ENCODE peak calls at places on chromosomes 1 and 21, in nine cellular contexts. O is activated CD8-positive, alpha-beta memory T cell treated with anti-CD3 and anti-CD28 coated beads for 1 hour; Z is CD8-positive, alpha-beta T cell; B is HCT116; L is NCI-H1436; A is stimulated activated CD4-positive, alpha-beta T cell treated with anti-CD3 and anti-CD28 coated beads, Interleukin-12 subunit alpha, Interleukin-12 subunit beta, amount 100 ng/mL, for 48 hours; H is stimulated activated CD8-positive, alpha-beta memory T cell treated with anti-CD3 and anti-CD28 coated beads, Interleukin-4, amount 100 ng/mL, for 48 hours; Q is NCI-H1092 treated with DMSO at 0.1 percent for 48 hours; R is HEK293T. K is an unnamed sample.
A peak's percentile ranks its signal among the peaks of the same experiment; 100 is the strongest.

GRCh38 chr1:31752952-31753351 is 11.2 kb downstream of the ADGRB2 start:
- DNase-seq in L (no peak), Z (no peak), A (no peak), Q (no peak), O (no peak), R (no peak), H (no peak), B (no peak), K (no peak)

GRCh38 chr1:43368646-43369020 is 822 bp upstream of the ELOVL1 start:
- DNase-seq in L (no peak), R (no peak), A (no peak), Q (no peak), H (peak; percentile 36), B (no peak), Z (no peak), O (no peak), K (no peak)

GRCh38 chr1:86741947-86742572 is 37.7 kb downstream of the SH3GLB1 start:
- DNase-seq in B (peak; percentile 34), Z (no peak), H (peak; percentile 56), R (no peak), L (no peak), A (peak; percentile 30), O (no peak), Q (peak; percentile 20), K (peak; percentile 55)

GRCh38 chr21:31397939-31398338 is 53.9 kb upstream of the TIAM1 start:
- DNase-seq in A (no peak), Q (no peak), B (no peak), R (peak; percentile 34), O (no peak), Z (peak; percentile 65), H (no peak), L (no peak), K (peak; percentile 52)

GRCh38 chr1:45894921-45895320 is 91.5 kb downstream of the MAST2 start:
- DNase-seq in L (no peak), A (no peak), O (no peak), Q (no peak), B (no peak), Z (no peak), R (no peak), H (no peak), K (no peak)

GRCh38 chr1:69673301-69673700 is 105.6 kb downstream of the LRRC7 start:
- DNase-seq in Q (peak; percentile 33), L (no peak), A (no peak), B (no peak), Z (no peak), O (no peak), H (no peak), R (no peak), K (no peak)

GRCh38 chr1:222788328-222789156 is 26.3 kb upstream of the DISP1 start:
- DNase-seq in O (no peak), H (no peak), Z (no peak), Q (no peak), R (no peak), A (no peak), L (no peak), B (no peak), K (no peak)

GRCh38 chr1:62271137-62271536 is 48.1 kb downstream of the KANK4 start:
- DNase-seq in B (no peak), Q (no peak), O (no peak), L (no peak), H (no peak), Z (no peak), R (no peak), A (no peak), K (no peak)

GRCh38 chr1:46991083-46991923 is 32.2 kb upstream of the CYP4X1 start:
- DNase-seq in O (no peak), A (no peak), H (no peak), R (peak; percentile 26), B (peak; percentile 23), Z (no peak), Q (no peak), L (peak; percentile 40), K (no peak)

GRCh38 chr1:14599173-14599754 is 779 bp downstream of the KAZN start:
- DNase-seq in H (no peak), Z (no peak), O (no peak), B (no peak), R (peak; percentile 28), Q (peak; percentile 41), A (no peak), L (no peak), K (no peak)

GRCh38 chr1:1284370-1285101 is 4.3 kb downstream of the SCNN1D start:
- DNase-seq in Z (no peak), B (no peak), R (no peak), A (no peak), O (no peak), Q (no peak), L (no peak), H (no peak), K (no peak)

GRCh38 chr1:109161836-109162606 is 48.1 kb downstream of the ELAPOR1 start:
- DNase-seq in L (no peak), Q (no peak), O (no peak), A (peak; percentile 30), R (no peak), H (peak; percentile 48), B (no peak), Z (no peak), K (peak; percentile 25)